ENCODE peak calls at places on chromosomes 4 and X, in eight cellular contexts. One of them, this sample, is unnamed.

GRCh38 chr4:38241541-38241940 is 281.3 kb downstream of the PTTG2 start:
- DNase-seq in H9: no peak
- DNase-seq in posterior vena cava: no peak
- DNase-seq in cardiac muscle cell: no peak
- DNase-seq in activated CD4-positive, CD25-positive, alpha-beta regulatory T cell: no peak
- DNase-seq in activated CD8-positive, alpha-beta memory T cell treated with anti-CD3 and anti-CD28 coated beads for 24 hours: no peak
- DNase-seq in activated gamma-delta T cell treated with Interleukin-2 at 50 U/mL for 16 hours: no peak
- DNase-seq in caudate nucleus: no peak
- DNase-seq in this sample: no peak

GRCh38 chr4:90190510-90190909 is 63.3 kb downstream of the CCSER1 start:
- DNase-seq in H9: no peak
- DNase-seq in posterior vena cava: no peak
- DNase-seq in cardiac muscle cell: no peak
- DNase-seq in activated CD4-positive, CD25-positive, alpha-beta regulatory T cell: no peak
- DNase-seq in activated CD8-positive, alpha-beta memory T cell treated with anti-CD3 and anti-CD28 coated beads for 24 hours: no peak
- DNase-seq in activated gamma-delta T cell treated with Interleukin-2 at 50 U/mL for 16 hours: no peak
- DNase-seq in caudate nucleus: no peak
- DNase-seq in this sample: no peak

GRCh38 chrX:77694491-77694890 is 91.5 kb downstream of the ATRX start:
- DNase-seq in H9: no peak
- DNase-seq in posterior vena cava: no peak
- DNase-seq in cardiac muscle cell: no peak
- DNase-seq in activated CD4-positive, CD25-positive, alpha-beta regulatory T cell: no peak
- DNase-seq in activated CD8-positive, alpha-beta memory T cell treated with anti-CD3 and anti-CD28 coated beads for 24 hours: no peak
- DNase-seq in activated gamma-delta T cell treated with Interleukin-2 at 50 U/mL for 16 hours: no peak
- DNase-seq in caudate nucleus: no peak
- DNase-seq in this sample: no peak

GRCh38 chrX:25151749-25152148 is 136.0 kb upstream of the ARX start:
- DNase-seq in H9: no peak
- DNase-seq in posterior vena cava: no peak
- DNase-seq in cardiac muscle cell: no peak
- DNase-seq in activated CD4-positive, CD25-positive, alpha-beta regulatory T cell: no peak
- DNase-seq in activated CD8-positive, alpha-beta memory T cell treated with anti-CD3 and anti-CD28 coated beads for 24 hours: no peak
- DNase-seq in activated gamma-delta T cell treated with Interleukin-2 at 50 U/mL for 16 hours: no peak
- DNase-seq in caudate nucleus: no peak
- DNase-seq in this sample: no peak

GRCh38 chr4:182177166-182177565 is 66.0 kb upstream of the TENM3 start:
- DNase-seq in H9: no peak
- DNase-seq in posterior vena cava: no peak
- DNase-seq in cardiac muscle cell: no peak
- DNase-seq in activated CD4-positive, CD25-positive, alpha-beta regulatory T cell: no peak
- DNase-seq in activated CD8-positive, alpha-beta memory T cell treated with anti-CD3 and anti-CD28 coated beads for 24 hours: no peak
- DNase-seq in activated gamma-delta T cell treated with Interleukin-2 at 50 U/mL for 16 hours: no peak
- DNase-seq in caudate nucleus: no peak
- DNase-seq in this sample: no peak

GRCh38 chr4:102061133-102061532 is 270.6 kb downstream of the BANK1 start:
- DNase-seq in H9: no peak
- DNase-seq in posterior vena cava: no peak
- DNase-seq in cardiac muscle cell: no peak
- DNase-seq in activated CD4-positive, CD25-positive, alpha-beta regulatory T cell: no peak
- DNase-seq in activated CD8-positive, alpha-beta memory T cell treated with anti-CD3 and anti-CD28 coated beads for 24 hours: no peak
- DNase-seq in activated gamma-delta T cell treated with Interleukin-2 at 50 U/mL for 16 hours: no peak
- DNase-seq in caudate nucleus: no peak
- DNase-seq in this sample: no peak

GRCh38 chr4:174521800-174522182 is 497 bp downstream of the HPGD start:
- DNase-seq in H9: peak
- DNase-seq in posterior vena cava: no peak
- DNase-seq in cardiac muscle cell: no peak
- DNase-seq in activated CD4-positive, CD25-positive, alpha-beta regulatory T cell: peak
- DNase-seq in activated CD8-positive, alpha-beta memory T cell treated with anti-CD3 and anti-CD28 coated beads for 24 hours: peak
- DNase-seq in activated gamma-delta T cell treated with Interleukin-2 at 50 U/mL for 16 hours: peak
- DNase-seq in caudate nucleus: no peak
- DNase-seq in this sample: no peak

GRCh38 chrX:81174286-81174685 is 27.4 kb downstream of the HMGN5 start:
- DNase-seq in H9: no peak
- DNase-seq in posterior vena cava: no peak
- DNase-seq in cardiac muscle cell: peak
- DNase-seq in activated CD4-positive, CD25-positive, alpha-beta regulatory T cell: no peak
- DNase-seq in activated CD8-positive, alpha-beta memory T cell treated with anti-CD3 and anti-CD28 coated beads for 24 hours: no peak
- DNase-seq in activated gamma-delta T cell treated with Interleukin-2 at 50 U/mL for 16 hours: no peak
- DNase-seq in caudate nucleus: no peak
- DNase-seq in this sample: no peak

GRCh38 chr4:96097040-96097607 is 257.2 kb downstream of the PDHA2 start:
- DNase-seq in H9: no peak
- DNase-seq in posterior vena cava: no peak
- DNase-seq in cardiac muscle cell: no peak
- DNase-seq in activated CD4-positive, CD25-positive, alpha-beta regulatory T cell: no peak
- DNase-seq in activated CD8-positive, alpha-beta memory T cell treated with anti-CD3 and anti-CD28 coated beads for 24 hours: no peak
- DNase-seq in activated gamma-delta T cell treated with Interleukin-2 at 50 U/mL for 16 hours: no peak
- DNase-seq in caudate nucleus: no peak
- DNase-seq in this sample: no peak

GRCh38 chr4:24644983-24645764 is 60.8 kb upstream of the DHX15 start:
- DNase-seq in H9: no peak
- DNase-seq in posterior vena cava: no peak
- DNase-seq in cardiac muscle cell: no peak
- DNase-seq in activated CD4-positive, CD25-positive, alpha-beta regulatory T cell: no peak
- DNase-seq in activated CD8-positive, alpha-beta memory T cell treated with anti-CD3 and anti-CD28 coated beads for 24 hours: no peak
- DNase-seq in activated gamma-delta T cell treated with Interleukin-2 at 50 U/mL for 16 hours: no peak
- DNase-seq in caudate nucleus: no peak
- DNase-seq in this sample: no peak

GRCh38 chr4:88533937-88534750 is 10.6 kb upstream of the PYURF start:
- DNase-seq in H9: no peak
- DNase-seq in posterior vena cava: no peak
- DNase-seq in cardiac muscle cell: no peak
- DNase-seq in activated CD4-positive, CD25-positive, alpha-beta regulatory T cell: no peak
- DNase-seq in activated CD8-positive, alpha-beta memory T cell treated with anti-CD3 and anti-CD28 coated beads for 24 hours: no peak
- DNase-seq in activated gamma-delta T cell treated with Interleukin-2 at 50 U/mL for 16 hours: no peak
- DNase-seq in caudate nucleus: no peak
- DNase-seq in this sample: no peak

GRCh38 chr4:7978489-7978888 is 38.8 kb upstream of the AFAP1 start:
- DNase-seq in H9: no peak
- DNase-seq in posterior vena cava: no peak
- DNase-seq in cardiac muscle cell: no peak
- DNase-seq in activated CD4-positive, CD25-positive, alpha-beta regulatory T cell: no peak
- DNase-seq in activated CD8-positive, alpha-beta memory T cell treated with anti-CD3 and anti-CD28 coated beads for 24 hours: no peak
- DNase-seq in activated gamma-delta T cell treated with Interleukin-2 at 50 U/mL for 16 hours: no peak
- DNase-seq in caudate nucleus: no peak
- DNase-seq in this sample: no peak

GRCh38 chrX:110086916-110087484 is 84.1 kb downstream of the TMEM164 start:
- DNase-seq in H9: no peak
- DNase-seq in posterior vena cava: no peak
- DNase-seq in cardiac muscle cell: no peak
- DNase-seq in activated CD4-positive, CD25-positive, alpha-beta regulatory T cell: no peak
- DNase-seq in activated CD8-positive, alpha-beta memory T cell treated with anti-CD3 and anti-CD28 coated beads for 24 hours: no peak
- DNase-seq in activated gamma-delta T cell treated with Interleukin-2 at 50 U/mL for 16 hours: no peak
- DNase-seq in caudate nucleus: no peak
- DNase-seq in this sample: no peak

GRCh38 chrX:155865193-155865592 is 16.0 kb upstream of the VAMP7 start:
- DNase-seq in H9: no peak
- DNase-seq in posterior vena cava: no peak
- DNase-seq in cardiac muscle cell: no peak
- DNase-seq in activated CD4-positive, CD25-positive, alpha-beta regulatory T cell: no peak
- DNase-seq in activated CD8-positive, alpha-beta memory T cell treated with anti-CD3 and anti-CD28 coated beads for 24 hours: no peak
- DNase-seq in activated gamma-delta T cell treated with Interleukin-2 at 50 U/mL for 16 hours: no peak
- DNase-seq in caudate nucleus: no peak
- DNase-seq in this sample: peak

GRCh38 chr4:147960971-147961370 is 229.1 kb downstream of the ARHGAP10 start:
- DNase-seq in H9: no peak
- DNase-seq in posterior vena cava: no peak
- DNase-seq in cardiac muscle cell: no peak
- DNase-seq in activated CD4-positive, CD25-positive, alpha-beta regulatory T cell: no peak
- DNase-seq in activated CD8-positive, alpha-beta memory T cell treated with anti-CD3 and anti-CD28 coated beads for 24 hours: no peak
- DNase-seq in activated gamma-delta T cell treated with Interleukin-2 at 50 U/mL for 16 hours: no peak
- DNase-seq in caudate nucleus: no peak
- DNase-seq in this sample: no peak

GRCh38 chr4:26360864-26361263 is 40.0 kb downstream of the RBPJ start:
- DNase-seq in H9: no peak
- DNase-seq in posterior vena cava: no peak
- DNase-seq in cardiac muscle cell: no peak
- DNase-seq in activated CD4-positive, CD25-positive, alpha-beta regulatory T cell: no peak
- DNase-seq in activated CD8-positive, alpha-beta memory T cell treated with anti-CD3 and anti-CD28 coated beads for 24 hours: no peak
- DNase-seq in activated gamma-delta T cell treated with Interleukin-2 at 50 U/mL for 16 hours: no peak
- DNase-seq in caudate nucleus: no peak
- DNase-seq in this sample: no peak

GRCh38 chr4:2935762-2936743 is 27.2 kb downstream of the NOP14 start:
- DNase-seq in H9: no peak
- DNase-seq in posterior vena cava: peak
- DNase-seq in cardiac muscle cell: no peak
- DNase-seq in activated CD4-positive, CD25-positive, alpha-beta regulatory T cell: no peak
- DNase-seq in activated CD8-positive, alpha-beta memory T cell treated with anti-CD3 and anti-CD28 coated beads for 24 hours: peak
- DNase-seq in activated gamma-delta T cell treated with Interleukin-2 at 50 U/mL for 16 hours: peak
- DNase-seq in caudate nucleus: no peak
- DNase-seq in this sample: peak

GRCh38 chr4:40736910-40737309 is 12.8 kb upstream of the NSUN7 start:
- DNase-seq in H9: no peak
- DNase-seq in posterior vena cava: no peak
- DNase-seq in cardiac muscle cell: peak
- DNase-seq in activated CD4-positive, CD25-positive, alpha-beta regulatory T cell: no peak
- DNase-seq in activated CD8-positive, alpha-beta memory T cell treated with anti-CD3 and anti-CD28 coated beads for 24 hours: no peak
- DNase-seq in activated gamma-delta T cell treated with Interleukin-2 at 50 U/mL for 16 hours: no peak
- DNase-seq in caudate nucleus: no peak
- DNase-seq in this sample: no peak

GRCh38 chr4:7472443-7473013 is 37.8 kb upstream of the PSAPL1 start:
- DNase-seq in H9: no peak
- DNase-seq in posterior vena cava: no peak
- DNase-seq in cardiac muscle cell: no peak
- DNase-seq in activated CD4-positive, CD25-positive, alpha-beta regulatory T cell: no peak
- DNase-seq in activated CD8-positive, alpha-beta memory T cell treated with anti-CD3 and anti-CD28 coated beads for 24 hours: no peak
- DNase-seq in activated gamma-delta T cell treated with Interleukin-2 at 50 U/mL for 16 hours: no peak
- DNase-seq in caudate nucleus: no peak
- DNase-seq in this sample: no peak

GRCh38 chr4:15035152-15035551 is 32.9 kb downstream of the CPEB2 start:
- DNase-seq in H9: no peak
- DNase-seq in posterior vena cava: no peak
- DNase-seq in cardiac muscle cell: no peak
- DNase-seq in activated CD4-positive, CD25-positive, alpha-beta regulatory T cell: no peak
- DNase-seq in activated CD8-positive, alpha-beta memory T cell treated with anti-CD3 and anti-CD28 coated beads for 24 hours: no peak
- DNase-seq in activated gamma-delta T cell treated with Interleukin-2 at 50 U/mL for 16 hours: no peak
- DNase-seq in caudate nucleus: no peak
- DNase-seq in this sample: no peak

GRCh38 chr4:42478941-42479340 is 81.7 kb downstream of the SHISA3 start:
- DNase-seq in H9: no peak
- DNase-seq in posterior vena cava: no peak
- DNase-seq in cardiac muscle cell: no peak
- DNase-seq in activated CD4-positive, CD25-positive, alpha-beta regulatory T cell: no peak
- DNase-seq in activated CD8-positive, alpha-beta memory T cell treated with anti-CD3 and anti-CD28 coated beads for 24 hours: no peak
- DNase-seq in activated gamma-delta T cell treated with Interleukin-2 at 50 U/mL for 16 hours: no peak
- DNase-seq in caudate nucleus: no peak
- DNase-seq in this sample: no peak

GRCh38 chrX:53356186-53356585 is 66.3 kb downstream of the SMC1A start:
- DNase-seq in H9: peak
- DNase-seq in posterior vena cava: no peak
- DNase-seq in cardiac muscle cell: no peak
- DNase-seq in activated CD4-positive, CD25-positive, alpha-beta regulatory T cell: no peak
- DNase-seq in activated CD8-positive, alpha-beta memory T cell treated with anti-CD3 and anti-CD28 coated beads for 24 hours: no peak
- DNase-seq in activated gamma-delta T cell treated with Interleukin-2 at 50 U/mL for 16 hours: no peak
- DNase-seq in caudate nucleus: no peak
- DNase-seq in this sample: no peak

GRCh38 chr4:91758487-91758886 is 545.3 kb upstream of the GRID2 start:
- DNase-seq in H9: no peak
- DNase-seq in posterior vena cava: no peak
- DNase-seq in cardiac muscle cell: no peak
- DNase-seq in activated CD4-positive, CD25-positive, alpha-beta regulatory T cell: no peak
- DNase-seq in activated CD8-positive, alpha-beta memory T cell treated with anti-CD3 and anti-CD28 coated beads for 24 hours: no peak
- DNase-seq in activated gamma-delta T cell treated with Interleukin-2 at 50 U/mL for 16 hours: no peak
- DNase-seq in caudate nucleus: no peak
- DNase-seq in this sample: no peak

GRCh38 chr4:15690020-15690809 is 8.6 kb downstream of the FAM200B start:
- DNase-seq in H9: no peak
- DNase-seq in posterior vena cava: no peak
- DNase-seq in cardiac muscle cell: no peak
- DNase-seq in activated CD4-positive, CD25-positive, alpha-beta regulatory T cell: no peak
- DNase-seq in activated CD8-positive, alpha-beta memory T cell treated with anti-CD3 and anti-CD28 coated beads for 24 hours: no peak
- DNase-seq in activated gamma-delta T cell treated with Interleukin-2 at 50 U/mL for 16 hours: no peak
- DNase-seq in caudate nucleus: no peak
- DNase-seq in this sample: no peak

GRCh38 chr4:147362868-147363440 is 117.9 kb upstream of the EDNRA start:
- DNase-seq in H9: no peak
- DNase-seq in posterior vena cava: peak
- DNase-seq in cardiac muscle cell: peak
- DNase-seq in activated CD4-positive, CD25-positive, alpha-beta regulatory T cell: no peak
- DNase-seq in activated CD8-positive, alpha-beta memory T cell treated with anti-CD3 and anti-CD28 coated beads for 24 hours: no peak
- DNase-seq in activated gamma-delta T cell treated with Interleukin-2 at 50 U/mL for 16 hours: no peak
- DNase-seq in caudate nucleus: no peak
- DNase-seq in this sample: peak

GRCh38 chrX:20063716-20064351 is 52.9 kb downstream of the MAP7D2 start:
- DNase-seq in H9: no peak
- DNase-seq in posterior vena cava: no peak
- DNase-seq in cardiac muscle cell: no peak
- DNase-seq in activated CD4-positive, CD25-positive, alpha-beta regulatory T cell: no peak
- DNase-seq in activated CD8-positive, alpha-beta memory T cell treated with anti-CD3 and anti-CD28 coated beads for 24 hours: no peak
- DNase-seq in activated gamma-delta T cell treated with Interleukin-2 at 50 U/mL for 16 hours: no peak
- DNase-seq in caudate nucleus: no peak
- DNase-seq in this sample: no peak

GRCh38 chr4:141455651-141456050 is 180.7 kb upstream of the IL15 start:
- DNase-seq in H9: no peak
- DNase-seq in posterior vena cava: no peak
- DNase-seq in cardiac muscle cell: no peak
- DNase-seq in activated CD4-positive, CD25-positive, alpha-beta regulatory T cell: no peak
- DNase-seq in activated CD8-positive, alpha-beta memory T cell treated with anti-CD3 and anti-CD28 coated beads for 24 hours: no peak
- DNase-seq in activated gamma-delta T cell treated with Interleukin-2 at 50 U/mL for 16 hours: no peak
- DNase-seq in caudate nucleus: no peak
- DNase-seq in this sample: no peak

GRCh38 chr4:42104521-42104920 is 47.9 kb downstream of the BEND4 start:
- DNase-seq in H9: no peak
- DNase-seq in posterior vena cava: no peak
- DNase-seq in cardiac muscle cell: no peak
- DNase-seq in activated CD4-positive, CD25-positive, alpha-beta regulatory T cell: no peak
- DNase-seq in activated CD8-positive, alpha-beta memory T cell treated with anti-CD3 and anti-CD28 coated beads for 24 hours: no peak
- DNase-seq in activated gamma-delta T cell treated with Interleukin-2 at 50 U/mL for 16 hours: no peak
- DNase-seq in caudate nucleus: no peak
- DNase-seq in this sample: no peak

GRCh38 chr4:94582517-94582916 is 130.8 kb downstream of the PDLIM5 start:
- DNase-seq in H9: no peak
- DNase-seq in posterior vena cava: no peak
- DNase-seq in cardiac muscle cell: no peak
- DNase-seq in activated CD4-positive, CD25-positive, alpha-beta regulatory T cell: no peak
- DNase-seq in activated CD8-positive, alpha-beta memory T cell treated with anti-CD3 and anti-CD28 coated beads for 24 hours: no peak
- DNase-seq in activated gamma-delta T cell treated with Interleukin-2 at 50 U/mL for 16 hours: no peak
- DNase-seq in caudate nucleus: no peak
- DNase-seq in this sample: no peak

GRCh38 chrX:40684092-40684491 is 36.7 kb upstream of the CXorf38 start:
- DNase-seq in H9: no peak
- DNase-seq in posterior vena cava: no peak
- DNase-seq in cardiac muscle cell: no peak
- DNase-seq in activated CD4-positive, CD25-positive, alpha-beta regulatory T cell: no peak
- DNase-seq in activated CD8-positive, alpha-beta memory T cell treated with anti-CD3 and anti-CD28 coated beads for 24 hours: no peak
- DNase-seq in activated gamma-delta T cell treated with Interleukin-2 at 50 U/mL for 16 hours: no peak
- DNase-seq in caudate nucleus: no peak
- DNase-seq in this sample: no peak

GRCh38 chr4:144565558-144566195 is 80.3 kb upstream of the HHIP start:
- DNase-seq in H9: no peak
- DNase-seq in posterior vena cava: no peak
- DNase-seq in cardiac muscle cell: no peak
- DNase-seq in activated CD4-positive, CD25-positive, alpha-beta regulatory T cell: no peak
- DNase-seq in activated CD8-positive, alpha-beta memory T cell treated with anti-CD3 and anti-CD28 coated beads for 24 hours: no peak
- DNase-seq in activated gamma-delta T cell treated with Interleukin-2 at 50 U/mL for 16 hours: no peak
- DNase-seq in caudate nucleus: no peak
- DNase-seq in this sample: no peak

GRCh38 chr4:183758735-183759447 is 99.8 kb downstream of the TRAPPC11 start:
- DNase-seq in H9: no peak
- DNase-seq in posterior vena cava: no peak
- DNase-seq in cardiac muscle cell: no peak
- DNase-seq in activated CD4-positive, CD25-positive, alpha-beta regulatory T cell: no peak
- DNase-seq in activated CD8-positive, alpha-beta memory T cell treated with anti-CD3 and anti-CD28 coated beads for 24 hours: no peak
- DNase-seq in activated gamma-delta T cell treated with Interleukin-2 at 50 U/mL for 16 hours: no peak
- DNase-seq in caudate nucleus: no peak
- DNase-seq in this sample: no peak

This sample was measured in kidney.